ENCODE peak calls at places on chromosomes 12 and 14, in four cellular contexts. X is foreskin fibroblast, C is GM10248, R is T-helper 1 cell. U is an unnamed sample.

GRCh38 chr12:2733493-2734252 is 61.1 kb upstream of the FKBP4 start:
- DNase-seq in X (no peak), C (no peak), R (no peak), U (no peak)

GRCh38 chr14:58243790-58244555 is 670 bp upstream of the PSMA3 start:
- DNase-seq in X (peak), C (no peak), R (no peak), U (no peak)

GRCh38 chr14:33948143-33948962 is 2.5 kb downstream of the EGLN3 start:
- DNase-seq in X (no peak), C (no peak), R (no peak), U (no peak)

GRCh38 chr14:76348898-76349297 is 27.0 kb upstream of the ESRRB start:
- DNase-seq in X (peak), C (no peak), R (no peak), U (no peak)

GRCh38 chr12:76037130-76038105 is 5.8 kb upstream of the PHLDA1 start:
- DNase-seq in X (peak), C (peak), R (peak), U (no peak)

GRCh38 chr14:81710232-81710845 is 176.7 kb upstream of the SEL1L start:
- DNase-seq in X (peak), C (no peak), R (no peak), U (no peak)

GRCh38 chr12:95978351-95978750 is 17.8 kb downstream of the HAL start:
- DNase-seq in X (no peak), C (no peak), R (no peak), U (no peak)

GRCh38 chr14:101962503-101962874 is 1.9 kb upstream of the DYNC1H1 start:
- DNase-seq in X (peak), C (no peak), R (no peak), U (peak)

GRCh38 chr14:89267163-89267562 is 149.9 kb downstream of the FOXN3 start:
- DNase-seq in X (no peak), C (no peak), R (no peak), U (no peak)

GRCh38 chr12:91215940-91216454 is 33.4 kb upstream of the DCN start:
- DNase-seq in X (peak), C (no peak), R (no peak), U (no peak)

GRCh38 chr14:71659165-71659564 is 273.1 kb upstream of the RGS6 start:
- DNase-seq in X (peak), C (no peak), R (no peak), U (no peak)

GRCh38 chr14:32468955-32469354 is 139.9 kb downstream of the AKAP6 start:
- DNase-seq in X (peak), C (no peak), R (no peak), U (no peak)

GRCh38 chr12:106942775-106943174 is 12.9 kb upstream of the TMEM263 start:
- DNase-seq in X (no peak), C (no peak), R (no peak), U (no peak)

GRCh38 chr12:7555752-7556151 is 52.2 kb upstream of the CD163 start:
- DNase-seq in X (peak), C (no peak), R (no peak), U (no peak)

GRCh38 chr14:94394594-94395305 is 6.3 kb upstream of the SERPINA1 start:
- DNase-seq in X (peak), C (no peak), R (no peak), U (peak)

GRCh38 chr12:111687255-111687654 is 1.4 kb downstream of the ACAD10 start:
- DNase-seq in X (peak), C (peak), R (no peak), U (no peak)

GRCh38 chr14:34110531-34110930 is 159.7 kb upstream of the EGLN3 start:
- DNase-seq in X (no peak), C (no peak), R (no peak), U (no peak)

GRCh38 chr12:123100882-123101281 is 50.0 kb downstream of the PITPNM2 start:
- DNase-seq in X (no peak), C (no peak), R (no peak), U (no peak)

GRCh38 chr12:123705935-123706334 is 6.2 kb upstream of the ATP6V0A2 start:
- DNase-seq in X (no peak), C (no peak), R (no peak), U (no peak)

GRCh38 chr14:71466251-71466650 is 466.0 kb upstream of the RGS6 start:
- DNase-seq in X (no peak), C (no peak), R (no peak), U (no peak)

GRCh38 chr12:108694812-108695278 is 36.5 kb downstream of the CORO1C start:
- DNase-seq in X (no peak), C (no peak), R (no peak), U (no peak)

GRCh38 chr14:105855893-105856675 is 329.7 kb downstream of the TMEM121 start:
- DNase-seq in X (no peak), C (no peak), R (peak), U (peak)

GRCh38 chr12:13443028-13443427 is 246.5 kb downstream of the EMP1 start:
- DNase-seq in X (no peak), C (no peak), R (no peak), U (no peak)

U was measured in left ventricle myocardium superior.